ENCODE peak calls at places on chromosome 4, in four cellular contexts. One of them, this sample, is unnamed.

GRCh38 chr4:101393256-101393655 is 45.9 kb upstream of the PPP3CA start:
- DNase-seq in amygdala: no peak
- DNase-seq in stimulated activated CD8-positive, alpha-beta memory T cell treated with anti-CD3 and anti-CD28 coated beads, Interleukin-7, amount 100 ng/mL, for 24 hours: no peak
- DNase-seq in body of pancreas: no peak
- DNase-seq in this sample: no peak

GRCh38 chr4:119517361-119518229 is 111.0 kb downstream of the PDE5A start:
- DNase-seq in amygdala: no peak
- DNase-seq in stimulated activated CD8-positive, alpha-beta memory T cell treated with anti-CD3 and anti-CD28 coated beads, Interleukin-7, amount 100 ng/mL, for 24 hours: no peak
- DNase-seq in body of pancreas: no peak
- DNase-seq in this sample: no peak

GRCh38 chr4:116332508-116332907 is 752.9 kb downstream of the TRAM1L1 start:
- DNase-seq in amygdala: no peak
- DNase-seq in stimulated activated CD8-positive, alpha-beta memory T cell treated with anti-CD3 and anti-CD28 coated beads, Interleukin-7, amount 100 ng/mL, for 24 hours: no peak
- DNase-seq in body of pancreas: no peak
- DNase-seq in this sample: no peak

GRCh38 chr4:3399277-3400194 is 42.2 kb upstream of the HGFAC start:
- DNase-seq in amygdala: no peak
- DNase-seq in stimulated activated CD8-positive, alpha-beta memory T cell treated with anti-CD3 and anti-CD28 coated beads, Interleukin-7, amount 100 ng/mL, for 24 hours: no peak
- DNase-seq in body of pancreas: no peak
- DNase-seq in this sample: no peak

GRCh38 chr4:16496501-16496900 is 270.2 kb upstream of the TAPT1 start:
- DNase-seq in amygdala: peak; percentile 8
- DNase-seq in stimulated activated CD8-positive, alpha-beta memory T cell treated with anti-CD3 and anti-CD28 coated beads, Interleukin-7, amount 100 ng/mL, for 24 hours: no peak
- DNase-seq in body of pancreas: no peak
- DNase-seq in this sample: no peak

GRCh38 chr4:76803522-76803921 is 94.4 kb downstream of the SOWAHB start:
- DNase-seq in amygdala: no peak
- DNase-seq in stimulated activated CD8-positive, alpha-beta memory T cell treated with anti-CD3 and anti-CD28 coated beads, Interleukin-7, amount 100 ng/mL, for 24 hours: no peak
- DNase-seq in body of pancreas: no peak
- DNase-seq in this sample: no peak

GRCh38 chr4:143555676-143556075 is 42.2 kb downstream of the SMARCA5 start:
- DNase-seq in amygdala: no peak
- DNase-seq in stimulated activated CD8-positive, alpha-beta memory T cell treated with anti-CD3 and anti-CD28 coated beads, Interleukin-7, amount 100 ng/mL, for 24 hours: no peak
- DNase-seq in body of pancreas: no peak
- DNase-seq in this sample: no peak

GRCh38 chr4:141356936-141357335 is 136.2 kb downstream of the ZNF330 start:
- DNase-seq in amygdala: no peak
- DNase-seq in stimulated activated CD8-positive, alpha-beta memory T cell treated with anti-CD3 and anti-CD28 coated beads, Interleukin-7, amount 100 ng/mL, for 24 hours: no peak
- DNase-seq in body of pancreas: no peak
- DNase-seq in this sample: no peak

GRCh38 chr4:4820264-4820663 is 39.2 kb upstream of the MSX1 start:
- DNase-seq in amygdala: peak; percentile 85
- DNase-seq in stimulated activated CD8-positive, alpha-beta memory T cell treated with anti-CD3 and anti-CD28 coated beads, Interleukin-7, amount 100 ng/mL, for 24 hours: no peak
- DNase-seq in body of pancreas: no peak
- DNase-seq in this sample: no peak

GRCh38 chr4:149765630-149766029 is 50.0 kb downstream of the IQCM start:
- DNase-seq in amygdala: no peak
- DNase-seq in stimulated activated CD8-positive, alpha-beta memory T cell treated with anti-CD3 and anti-CD28 coated beads, Interleukin-7, amount 100 ng/mL, for 24 hours: no peak
- DNase-seq in body of pancreas: no peak
- DNase-seq in this sample: no peak

GRCh38 chr4:147831452-147832192 is 99.7 kb downstream of the ARHGAP10 start:
- DNase-seq in amygdala: no peak
- DNase-seq in stimulated activated CD8-positive, alpha-beta memory T cell treated with anti-CD3 and anti-CD28 coated beads, Interleukin-7, amount 100 ng/mL, for 24 hours: no peak
- DNase-seq in body of pancreas: no peak
- DNase-seq in this sample: no peak

GRCh38 chr4:8568068-8568668 is 12.0 kb upstream of the GPR78 start:
- DNase-seq in amygdala: no peak
- DNase-seq in stimulated activated CD8-positive, alpha-beta memory T cell treated with anti-CD3 and anti-CD28 coated beads, Interleukin-7, amount 100 ng/mL, for 24 hours: no peak
- DNase-seq in body of pancreas: no peak
- DNase-seq in this sample: no peak

GRCh38 chr4:8146158-8146557 is 12.5 kb downstream of the ABLIM2 start:
- DNase-seq in amygdala: no peak
- DNase-seq in stimulated activated CD8-positive, alpha-beta memory T cell treated with anti-CD3 and anti-CD28 coated beads, Interleukin-7, amount 100 ng/mL, for 24 hours: no peak
- DNase-seq in body of pancreas: no peak
- DNase-seq in this sample: no peak

GRCh38 chr4:70728096-70728495 is 6.3 kb downstream of the RUFY3 start:
- DNase-seq in amygdala: no peak
- DNase-seq in stimulated activated CD8-positive, alpha-beta memory T cell treated with anti-CD3 and anti-CD28 coated beads, Interleukin-7, amount 100 ng/mL, for 24 hours: no peak
- DNase-seq in body of pancreas: no peak
- DNase-seq in this sample: no peak

GRCh38 chr4:156767911-156768415 is 203.6 kb downstream of the PDGFC start:
- DNase-seq in amygdala: no peak
- DNase-seq in stimulated activated CD8-positive, alpha-beta memory T cell treated with anti-CD3 and anti-CD28 coated beads, Interleukin-7, amount 100 ng/mL, for 24 hours: no peak
- DNase-seq in body of pancreas: no peak
- DNase-seq in this sample: no peak

GRCh38 chr4:6905501-6905900 is 4.1 kb upstream of the TBC1D14 start:
- DNase-seq in amygdala: no peak
- DNase-seq in stimulated activated CD8-positive, alpha-beta memory T cell treated with anti-CD3 and anti-CD28 coated beads, Interleukin-7, amount 100 ng/mL, for 24 hours: no peak
- DNase-seq in body of pancreas: no peak
- DNase-seq in this sample: no peak